ENCODE peak calls at places on chromosomes 2 and 18, in eight cellular contexts. G is AG08396; E is BE2C; M is cardiac septum; R is fibroblast of the conjunctiva; P is activated T-cell treated with anti-CD3 and anti-CD28 coated beads, Interleukin-2, amount 50 U/mL, for 72 hours; I is suprapubic skin; O is GM23248. Q is an unnamed sample.

GRCh38 chr18:10927290-10927979 is 221.9 kb downstream of the PIEZO2 start:
- DNase-seq in G (peak; percentile 41), E (no peak), M (no peak), R (peak; percentile 61), P (no peak), I (no peak), O (peak; percentile 84), Q (peak; percentile 69)

GRCh38 chr2:750628-751027 is 73.4 kb upstream of the TMEM18 start:
- DNase-seq in G (no peak), E (no peak), M (no peak), R (no peak), P (no peak), I (no peak), O (no peak), Q (no peak)

GRCh38 chr18:31511098-31511497 is 13.1 kb downstream of the DSG2 start:
- DNase-seq in G (no peak), E (no peak), M (no peak), R (no peak), P (no peak), I (no peak), O (no peak), Q (no peak)

GRCh38 chr2:46239847-46240181 is 57.4 kb upstream of the EPAS1 start:
- DNase-seq in G (no peak), E (no peak), M (no peak), R (no peak), P (peak; percentile 80), I (no peak), O (no peak), Q (no peak)

GRCh38 chr2:58541511-58541910 is 300.4 kb upstream of the FANCL start:
- DNase-seq in G (no peak), E (no peak), M (no peak), R (no peak), P (no peak), I (no peak), O (no peak), Q (no peak)

GRCh38 chr2:44628297-44628696 is 266.6 kb downstream of the CAMKMT start:
- DNase-seq in G (no peak), E (no peak), M (no peak), R (no peak), P (no peak), I (no peak), O (no peak), Q (no peak)

GRCh38 chr2:174699993-174700766 is 64.1 kb downstream of the CHRNA1 start:
- DNase-seq in G (peak; percentile 70), E (no peak), M (no peak), R (peak; percentile 51), P (peak; percentile 24), I (no peak), O (peak; percentile 67), Q (peak; percentile 58)

GRCh38 chr18:23881778-23882177 is 132.8 kb upstream of the TTC39C start:
- DNase-seq in G (no peak), E (no peak), M (no peak), R (no peak), P (no peak), I (no peak), O (no peak), Q (no peak)

GRCh38 chr2:168772704-168773103 is 29.7 kb upstream of the NOSTRIN start:
- DNase-seq in G (no peak), E (no peak), M (no peak), R (no peak), P (no peak), I (no peak), O (no peak), Q (no peak)

GRCh38 chr2:118014492-118014824 is 588 bp upstream of the CCDC93 start:
- DNase-seq in G (no peak), E (peak; percentile 6), M (no peak), R (no peak), P (no peak), I (no peak), O (no peak), Q (no peak)

GRCh38 chr2:209636066-209636465 is 135.6 kb upstream of the UNC80 start:
- DNase-seq in G (no peak), E (no peak), M (no peak), R (no peak), P (no peak), I (no peak), O (peak; percentile 39), Q (no peak)

GRCh38 chr2:120109186-120110061 is 96.5 kb downstream of the EPB41L5 start:
- DNase-seq in G (peak; percentile 21), E (no peak), M (no peak), R (peak; percentile 31), P (no peak), I (no peak), O (peak; percentile 56), Q (peak; percentile 29)

GRCh38 chr18:48866028-48866733 is 84.6 kb downstream of the SMAD7 start:
- DNase-seq in G (peak; percentile 82), E (peak; percentile 79), M (no peak), R (peak; percentile 40), P (no peak), I (no peak), O (peak; percentile 71), Q (peak; percentile 79)

GRCh38 chr2:176284451-176285049 is 15.3 kb downstream of the MTX2 start:
- DNase-seq in G (no peak), E (no peak), M (no peak), R (no peak), P (no peak), I (no peak), O (no peak), Q (peak; percentile 50)

GRCh38 chr2:191786694-191787093 is 60.2 kb downstream of the CAVIN2 start:
- DNase-seq in G (no peak), E (no peak), M (no peak), R (no peak), P (no peak), I (no peak), O (no peak), Q (no peak)

GRCh38 chr2:164599954-164600589 is 21.2 kb downstream of the GRB14 start:
- DNase-seq in G (peak; percentile 48), E (peak; percentile 46), M (no peak), R (peak; percentile 54), P (peak; percentile 11), I (no peak), O (peak; percentile 90), Q (peak; percentile 69)

GRCh38 chr2:24083567-24084385 is 858 bp downstream of the TP53I3 start:
- DNase-seq in G (peak; percentile 75), E (peak; percentile 88), M (no peak), R (peak; percentile 83), P (peak; percentile 66), I (no peak), O (peak; percentile 83), Q (peak; percentile 79)

GRCh38 chr2:7430869-7431641 is 513.8 kb downstream of the RNF144A start:
- DNase-seq in G (no peak), E (no peak), M (peak; percentile 89), R (no peak), P (peak; percentile 86), I (peak; percentile 82), O (no peak), Q (no peak)

GRCh38 chr2:110834134-110834827 is 101.9 kb downstream of the ACOXL start:
- DNase-seq in G (no peak), E (no peak), M (no peak), R (no peak), P (no peak), I (no peak), O (no peak), Q (no peak)

GRCh38 chr2:170587937-170588336 is 127.2 kb upstream of the SP5 start:
- DNase-seq in G (no peak), E (no peak), M (no peak), R (peak; percentile 83), P (no peak), I (no peak), O (no peak), Q (no peak)

GRCh38 chr2:220502539-220502938 is 875.1 kb downstream of the SLC4A3 start:
- DNase-seq in G (no peak), E (no peak), M (no peak), R (no peak), P (no peak), I (no peak), O (no peak), Q (no peak)

GRCh38 chr2:19456695-19457094 is 98.3 kb upstream of the OSR1 start:
- DNase-seq in G (no peak), E (no peak), M (no peak), R (no peak), P (no peak), I (no peak), O (no peak), Q (no peak)

GRCh38 chr2:108403494-108403893 is 25.7 kb downstream of the SULT1C4 start:
- DNase-seq in G (no peak), E (peak; percentile 46), M (no peak), R (peak; percentile 10), P (no peak), I (no peak), O (peak; percentile 62), Q (peak; percentile 70)

GRCh38 chr2:100182494-100183355 is 40.3 kb upstream of the AFF3 start:
- DNase-seq in G (no peak), E (no peak), M (no peak), R (no peak), P (no peak), I (no peak), O (peak; percentile 28), Q (peak; percentile 64)

GRCh38 chr2:235713244-235713643 is 219.4 kb downstream of the AGAP1 start:
- DNase-seq in G (no peak), E (no peak), M (no peak), R (no peak), P (no peak), I (no peak), O (peak; percentile 58), Q (no peak)